ENCODE peak calls at places on chromosome 10, in eight cellular contexts. One of them, this sample, is unnamed.

GRCh38 chr10:75904499-75905283 is 473.3 kb downstream of the LRMDA start:
- DNase-seq in breast epithelium: no peak
- DNase-seq in stomach: peak
- DNase-seq in testis: no peak
- DNase-seq in heart left ventricle: no peak
- DNase-seq in tibial nerve: no peak
- DNase-seq in H1: no peak
- DNase-seq in A549: no peak
- DNase-seq in this sample: no peak

GRCh38 chr10:109966961-109967738 is 40.6 kb upstream of the ADD3 start:
- DNase-seq in stomach: no peak
- DNase-seq in A549: peak
- DNase-seq in tibial nerve: no peak
- DNase-seq in H1: no peak
- DNase-seq in heart left ventricle: peak
- DNase-seq in testis: no peak
- DNase-seq in breast epithelium: no peak
- DNase-seq in this sample: no peak

GRCh38 chr10:44207160-44207559 is 177.7 kb downstream of the CXCL12 start:
- DNase-seq in stomach: no peak
- DNase-seq in heart left ventricle: no peak
- DNase-seq in A549: no peak
- DNase-seq in breast epithelium: no peak
- DNase-seq in H1: no peak
- DNase-seq in tibial nerve: no peak
- DNase-seq in testis: no peak
- DNase-seq in this sample: no peak

GRCh38 chr10:9786576-9786975 is 1231.1 kb upstream of the CELF2 start:
- DNase-seq in breast epithelium: no peak
- DNase-seq in testis: no peak
- DNase-seq in tibial nerve: no peak
- DNase-seq in stomach: no peak
- DNase-seq in A549: no peak
- DNase-seq in heart left ventricle: no peak
- DNase-seq in H1: no peak
- DNase-seq in this sample: no peak

GRCh38 chr10:101031128-101031795 is at the start of the genes PDZD7 and SFXN3:
- DNase-seq in stomach: peak
- DNase-seq in heart left ventricle: peak
- DNase-seq in testis: peak
- DNase-seq in H1: peak
- DNase-seq in breast epithelium: peak
- DNase-seq in A549: peak
- DNase-seq in tibial nerve: peak
- DNase-seq in this sample: peak

GRCh38 chr10:97466755-97467154 is 20.8 kb downstream of the ZDHHC16 start:
- DNase-seq in testis: no peak
- DNase-seq in stomach: no peak
- DNase-seq in H1: no peak
- DNase-seq in tibial nerve: no peak
- DNase-seq in A549: no peak
- DNase-seq in heart left ventricle: no peak
- DNase-seq in breast epithelium: no peak
- DNase-seq in this sample: no peak

GRCh38 chr10:35353805-35354204 is 17.5 kb downstream of the CCNY start:
- DNase-seq in stomach: no peak
- DNase-seq in testis: no peak
- DNase-seq in A549: no peak
- DNase-seq in heart left ventricle: no peak
- DNase-seq in H1: no peak
- DNase-seq in tibial nerve: no peak
- DNase-seq in breast epithelium: no peak
- DNase-seq in this sample: no peak

GRCh38 chr10:35898722-35899485 is 256.8 kb upstream of the FZD8 start:
- DNase-seq in testis: peak
- DNase-seq in heart left ventricle: no peak
- DNase-seq in stomach: no peak
- DNase-seq in A549: no peak
- DNase-seq in breast epithelium: peak
- DNase-seq in tibial nerve: no peak
- DNase-seq in H1: no peak
- DNase-seq in this sample: no peak

GRCh38 chr10:42987121-42987541 is 89.7 kb upstream of the RET start:
- DNase-seq in testis: no peak
- DNase-seq in breast epithelium: no peak
- DNase-seq in tibial nerve: no peak
- DNase-seq in A549: no peak
- DNase-seq in heart left ventricle: peak
- DNase-seq in stomach: no peak
- DNase-seq in H1: peak
- DNase-seq in this sample: no peak

GRCh38 chr10:43398939-43399871 is 9.8 kb downstream of the HNRNPF start:
- DNase-seq in tibial nerve: no peak
- DNase-seq in testis: no peak
- DNase-seq in stomach: no peak
- DNase-seq in breast epithelium: no peak
- DNase-seq in heart left ventricle: no peak
- DNase-seq in A549: no peak
- DNase-seq in H1: no peak
- DNase-seq in this sample: peak

GRCh38 chr10:61830846-61831273 is 70.6 kb upstream of the ARID5B start:
- DNase-seq in breast epithelium: no peak
- DNase-seq in A549: no peak
- DNase-seq in testis: no peak
- DNase-seq in stomach: no peak
- DNase-seq in heart left ventricle: no peak
- DNase-seq in H1: no peak
- DNase-seq in tibial nerve: no peak
- DNase-seq in this sample: no peak

DNA sequence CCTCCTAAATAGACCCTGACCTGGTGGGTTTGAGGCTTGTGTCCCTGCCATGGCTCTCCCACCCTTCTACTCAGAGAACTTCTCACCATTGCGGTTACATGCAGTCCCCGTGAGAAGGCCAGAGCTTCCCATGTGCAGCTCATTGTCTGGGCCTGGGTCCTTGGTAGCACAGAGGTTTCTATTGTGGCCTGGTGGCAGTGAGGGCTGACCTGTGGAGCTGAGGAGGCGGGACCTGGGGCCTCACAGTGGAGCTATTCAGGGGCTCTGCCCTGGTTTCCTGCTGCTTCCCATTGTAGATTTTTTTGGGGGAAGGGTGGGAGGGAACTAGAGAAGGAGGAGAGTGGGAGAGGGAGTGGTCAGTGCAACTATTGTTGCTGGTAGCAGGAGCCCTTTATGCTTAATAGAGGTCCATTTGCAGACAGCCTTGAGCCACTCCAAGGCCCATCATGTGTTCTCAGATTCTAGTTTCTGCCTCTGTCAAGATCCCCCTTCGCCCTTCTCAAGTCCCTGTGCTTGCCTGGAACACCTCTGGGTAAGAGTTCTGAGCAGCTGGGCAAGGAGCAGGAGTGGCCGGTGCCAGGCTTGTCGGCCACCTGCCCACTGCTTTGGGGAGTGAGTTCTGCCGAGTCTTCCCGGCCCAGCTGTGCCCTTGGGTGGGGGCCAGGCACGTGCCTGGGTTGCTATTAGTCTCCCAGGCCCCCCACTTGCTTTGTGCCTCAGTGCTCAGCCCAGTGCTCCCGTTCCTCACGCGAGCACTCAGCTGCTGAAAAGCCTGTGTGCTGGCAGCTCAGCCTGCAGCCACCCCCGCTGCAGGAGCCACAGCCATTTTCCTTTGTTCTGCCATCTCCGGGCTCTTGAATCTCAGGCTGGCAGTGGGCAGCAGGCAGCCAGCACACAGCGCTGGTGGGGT is 10.7 kb downstream of the TSPAN14 start:
- DNase-seq in heart left ventricle: peak
- DNase-seq in stomach: peak
- DNase-seq in breast epithelium: no peak
- DNase-seq in testis: peak
- DNase-seq in A549: no peak
- DNase-seq in H1: no peak
- DNase-seq in tibial nerve: no peak
- DNase-seq in this sample: no peak
- H3K4me3 ChIP-seq in heart left ventricle: peak
- H3K4me3 ChIP-seq in stomach: no peak
- H3K4me3 ChIP-seq in breast epithelium: peak
- H3K4me3 ChIP-seq in testis: no peak
- H3K4me3 ChIP-seq in A549: no peak
- H3K4me3 ChIP-seq in H1: peak
- H3K4me3 ChIP-seq in tibial nerve: peak
- H3K4me3 ChIP-seq in this sample: peak

DNA sequence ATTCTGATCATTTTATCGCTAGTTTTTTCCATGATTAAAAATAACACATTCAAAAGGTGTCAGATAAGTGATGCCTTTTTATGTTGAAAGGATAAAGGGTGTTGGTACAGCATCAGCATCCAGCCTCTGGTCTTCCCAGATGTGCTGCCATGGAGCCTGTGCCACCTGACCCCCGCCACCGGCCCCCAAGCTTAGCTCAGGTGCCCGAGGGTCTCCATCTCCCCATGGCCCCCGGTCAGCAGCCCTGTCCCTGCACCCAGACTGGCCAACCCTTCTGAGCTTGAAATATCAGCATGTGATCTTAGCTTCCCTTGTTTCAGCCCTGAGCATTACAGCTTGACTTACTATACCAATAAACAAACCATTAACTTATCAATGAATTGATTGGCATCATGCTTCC is 24.6 kb downstream of the PFKP start:
- DNase-seq in testis: no peak
- DNase-seq in breast epithelium: no peak
- DNase-seq in A549: no peak
- DNase-seq in H1: no peak
- DNase-seq in tibial nerve: no peak
- DNase-seq in stomach: no peak
- DNase-seq in heart left ventricle: no peak
- DNase-seq in this sample: no peak
- TF ChIP-seq CTCF in testis: no peak
- TF ChIP-seq CTCF in breast epithelium: no peak
- TF ChIP-seq CTCF in A549: no peak
- TF ChIP-seq CTCF in H1: no peak
- TF ChIP-seq CTCF in tibial nerve: no peak
- TF ChIP-seq CTCF in stomach: no peak
- TF ChIP-seq CTCF in heart left ventricle: no peak
- TF ChIP-seq CTCF in this sample: no peak

GRCh38 chr10:13346912-13347234 is 1.2 kb downstream of the SEPHS1 start:
- DNase-seq in heart left ventricle: no peak
- DNase-seq in H1: no peak
- DNase-seq in stomach: no peak
- DNase-seq in A549: no peak
- DNase-seq in breast epithelium: no peak
- DNase-seq in tibial nerve: no peak
- DNase-seq in testis: no peak
- DNase-seq in this sample: no peak

GRCh38 chr10:13349776-13350274 is 1.7 kb upstream of the SEPHS1 start:
- DNase-seq in A549: no peak
- DNase-seq in stomach: peak
- DNase-seq in H1: peak
- DNase-seq in testis: peak
- DNase-seq in heart left ventricle: peak
- DNase-seq in breast epithelium: peak
- DNase-seq in tibial nerve: peak
- DNase-seq in this sample: peak

GRCh38 chr10:13347235-13348156 is 597 bp downstream of the SEPHS1 start:
- DNase-seq in tibial nerve: peak
- DNase-seq in stomach: peak
- DNase-seq in H1: peak
- DNase-seq in breast epithelium: peak
- DNase-seq in testis: peak
- DNase-seq in heart left ventricle: peak
- DNase-seq in A549: peak
- DNase-seq in this sample: peak

GRCh38 chr10:13346280-13346819 is 1.7 kb downstream of the SEPHS1 start:
- DNase-seq in testis: peak
- DNase-seq in heart left ventricle: no peak
- DNase-seq in tibial nerve: no peak
- DNase-seq in stomach: no peak
- DNase-seq in breast epithelium: peak
- DNase-seq in H1: no peak
- DNase-seq in A549: no peak
- DNase-seq in this sample: no peak

GRCh38 chr10:13348216-13349017 is at the start of gene SEPHS1:
- DNase-seq in breast epithelium: peak
- DNase-seq in heart left ventricle: peak
- DNase-seq in tibial nerve: peak
- DNase-seq in A549: peak
- DNase-seq in stomach: peak
- DNase-seq in H1: peak
- DNase-seq in testis: peak
- DNase-seq in this sample: peak
- TF ChIP-seq POLR2A in breast epithelium: no peak
- TF ChIP-seq POLR2A in heart left ventricle: no peak
- TF ChIP-seq POLR2A in tibial nerve: no peak
- TF ChIP-seq POLR2A in A549: peak
- TF ChIP-seq POLR2A in stomach: no peak
- TF ChIP-seq POLR2A in H1: peak
- TF ChIP-seq POLR2A in testis: no peak
- TF ChIP-seq POLR2A in this sample: no peak

GRCh38 chr10:8073696-8074416 is 19.4 kb downstream of the GATA3 start:
- DNase-seq in A549: no peak
- DNase-seq in stomach: no peak
- DNase-seq in testis: no peak
- DNase-seq in breast epithelium: no peak
- DNase-seq in heart left ventricle: no peak
- DNase-seq in tibial nerve: no peak
- DNase-seq in H1: no peak
- DNase-seq in this sample: no peak

GRCh38 chr10:8072211-8072610 is 17.7 kb downstream of the GATA3 start:
- DNase-seq in tibial nerve: no peak
- DNase-seq in H1: no peak
- DNase-seq in testis: no peak
- DNase-seq in heart left ventricle: no peak
- DNase-seq in A549: no peak
- DNase-seq in stomach: no peak
- DNase-seq in breast epithelium: no peak
- DNase-seq in this sample: no peak

GRCh38 chr10:8076948-8077347 is 22.5 kb downstream of the GATA3 start:
- DNase-seq in H1: no peak
- DNase-seq in testis: no peak
- DNase-seq in tibial nerve: no peak
- DNase-seq in breast epithelium: no peak
- DNase-seq in heart left ventricle: no peak
- DNase-seq in A549: no peak
- DNase-seq in stomach: no peak
- DNase-seq in this sample: no peak

GRCh38 chr10:8075282-8076260 is 21.1 kb downstream of the GATA3 start:
- DNase-seq in heart left ventricle: no peak
- DNase-seq in stomach: no peak
- DNase-seq in breast epithelium: no peak
- DNase-seq in testis: no peak
- DNase-seq in H1: no peak
- DNase-seq in A549: no peak
- DNase-seq in tibial nerve: no peak
- DNase-seq in this sample: no peak

DNA sequence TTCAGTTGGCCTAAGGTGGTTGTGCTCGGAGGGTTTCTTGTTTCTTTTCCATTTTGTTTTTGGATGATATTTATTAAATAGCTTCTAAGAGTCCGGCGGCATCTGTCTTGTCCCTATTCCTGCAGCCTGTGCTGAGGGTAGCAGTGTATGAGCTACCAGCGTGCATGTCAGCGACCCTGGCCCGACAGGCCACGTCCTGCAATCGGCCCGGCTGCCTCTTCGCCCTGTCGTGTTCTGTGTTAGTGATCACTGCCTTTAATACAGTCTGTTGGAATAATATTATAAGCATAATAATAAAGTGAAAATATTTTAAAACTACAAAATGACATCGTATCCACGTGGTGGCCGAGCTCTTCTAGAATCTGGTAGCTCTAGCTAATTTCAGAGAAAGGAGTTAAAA is 20.4 kb downstream of the GATA3 start:
- DNase-seq in heart left ventricle: no peak
- DNase-seq in tibial nerve: no peak
- DNase-seq in stomach: no peak
- DNase-seq in H1: no peak
- DNase-seq in A549: no peak
- DNase-seq in breast epithelium: no peak
- DNase-seq in testis: no peak
- DNase-seq in this sample: no peak
- H3K4me3 ChIP-seq in heart left ventricle: no peak
- H3K4me3 ChIP-seq in tibial nerve: no peak
- H3K4me3 ChIP-seq in stomach: no peak
- H3K4me3 ChIP-seq in H1: no peak
- H3K4me3 ChIP-seq in A549: no peak
- H3K4me3 ChIP-seq in breast epithelium: no peak
- H3K4me3 ChIP-seq in testis: no peak
- H3K4me3 ChIP-seq in this sample: no peak